ENCODE peak calls at places on chromosomes 11 and 22, in five cellular contexts. G is sigmoid colon, J is mammary epithelial cell, B is dorsolateral prefrontal cortex, O is body of pancreas. X is an unnamed sample.

GRCh38 chr11:119054418-119054817 is 2.6 kb downstream of the HYOU1 start:
- DNase-seq in J (no peak), G (no peak), B (no peak), O (no peak), X (no peak)

GRCh38 chr11:128757235-128757711 is 63.4 kb downstream of the FLI1 start:
- DNase-seq in O (no peak), J (peak), B (no peak), G (no peak), X (no peak)

GRCh38 chr22:21643533-21644357 is 1.6 kb downstream of the SDF2L1 start:
- DNase-seq in J (no peak), G (no peak), O (no peak), B (no peak), X (no peak)

GRCh38 chr22:17164392-17165024 is 5.4 kb upstream of the HDHD5 start:
- DNase-seq in B (no peak), J (no peak), G (no peak), O (no peak), X (no peak)

GRCh38 chr11:18721576-18722292 is 4.3 kb downstream of the IGSF22 start:
- DNase-seq in G (no peak), B (no peak), O (peak), J (peak), X (peak)

GRCh38 chr11:43747130-43747802 is 66.7 kb downstream of the HSD17B12 start:
- DNase-seq in J (no peak), G (no peak), B (no peak), O (no peak), X (no peak)

GRCh38 chr11:31397239-31397834 is 27.7 kb downstream of the DNAJC24 start:
- DNase-seq in G (no peak), O (no peak), B (no peak), J (peak), X (no peak)

GRCh38 chr11:13772223-13773046 is 104.0 kb downstream of the FAR1 start:
- DNase-seq in B (no peak), O (no peak), J (peak), G (no peak), X (peak)

GRCh38 chr11:65291613-65292012 is 23.1 kb upstream of the CDC42EP2 start:
- DNase-seq in B (peak), O (no peak), J (no peak), G (no peak), X (no peak)

GRCh38 chr22:50146440-50147228 is 23.9 kb upstream of the PANX2 start:
- DNase-seq in O (peak), G (peak), J (peak), B (peak), X (peak)

GRCh38 chr11:56909080-56909479 is 79.6 kb upstream of the OR5AK2 start:
- DNase-seq in O (no peak), G (no peak), J (no peak), B (no peak), X (no peak)

GRCh38 chr22:50192056-50192824 is 6.5 kb downstream of the TRABD start:
- DNase-seq in O (peak), J (peak), B (no peak), G (no peak), X (no peak)

GRCh38 chr11:64007629-64008282 is 21.5 kb downstream of the OTUB1 start:
- DNase-seq in O (peak), J (no peak), G (peak), B (peak), X (peak)

GRCh38 chr11:29627541-29627940 is 389.3 kb downstream of the KCNA4 start:
- DNase-seq in G (no peak), O (no peak), B (no peak), J (no peak), X (no peak)

GRCh38 chr11:29306527-29306926 is 710.3 kb downstream of the KCNA4 start:
- DNase-seq in O (no peak), G (no peak), B (no peak), J (peak), X (no peak)

GRCh38 chr11:40514124-40514523 is 945.3 kb downstream of the LRRC4C start:
- DNase-seq in B (no peak), G (no peak), O (no peak), J (peak), X (no peak)

GRCh38 chr11:15289718-15290117 is 175.0 kb downstream of the INSC start:
- DNase-seq in J (no peak), G (no peak), B (no peak), O (peak), X (peak)

GRCh38 chr11:28168718-28169117 is 60.5 kb downstream of the METTL15 start:
- DNase-seq in O (no peak), G (no peak), B (no peak), J (no peak), X (no peak)

GRCh38 chr11:126423154-126423553 is 67.7 kb downstream of the ST3GAL4 start:
- DNase-seq in J (no peak), B (no peak), G (no peak), O (no peak), X (no peak)

GRCh38 chr11:72848846-72849466 is 34.7 kb downstream of the ATG16L2 start:
- DNase-seq in O (no peak), G (no peak), J (peak), B (no peak), X (peak)

GRCh38 chr11:68038718-68039525 is at the start of gene TCIRG1:
- DNase-seq in G (peak), O (peak), J (peak), B (no peak), X (no peak)

GRCh38 chr11:129265125-129265788 is 73.1 kb upstream of the ARHGAP32 start:
- DNase-seq in G (no peak), B (no peak), O (no peak), J (no peak), X (no peak)

GRCh38 chr22:39457546-39458442 is 982 bp downstream of the MGAT3 start:
- DNase-seq in B (no peak), G (no peak), J (no peak), O (no peak), X (no peak)
- H3K4me3 ChIP-seq in B (peak), G (peak), J (no peak), O (no peak), X (peak)

DNA sequence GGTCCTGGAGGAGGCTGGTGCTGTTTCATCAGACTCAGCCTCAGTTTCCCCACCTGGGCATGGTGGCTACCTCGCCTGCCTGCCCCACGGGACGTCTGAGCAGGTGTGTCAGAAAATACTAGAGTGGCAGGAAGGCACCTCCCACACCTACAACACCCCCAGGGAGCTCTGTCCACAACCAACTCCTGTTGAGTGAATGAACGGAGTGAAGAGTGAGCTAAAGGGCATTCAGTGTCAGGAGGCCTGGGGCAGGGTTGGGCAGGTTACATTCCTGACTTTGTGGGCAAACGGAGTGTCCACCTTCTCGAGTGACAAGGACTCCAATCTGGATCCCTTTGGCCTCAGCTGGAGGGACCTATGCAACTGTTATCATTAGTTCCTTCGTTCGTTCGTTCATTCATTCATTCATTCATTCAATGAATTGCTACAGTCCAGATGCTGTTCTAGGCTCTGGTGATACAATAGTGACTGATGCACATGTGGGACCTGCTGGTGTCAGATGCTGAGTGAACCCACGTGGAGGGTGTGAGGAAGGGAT is 195.2 kb downstream of the CTTN start:
- DNase-seq in O (no peak), J (no peak), B (no peak), G (no peak), X (no peak)
- TF ChIP-seq CTCF in O (no peak), J (no peak), B (no peak), G (no peak), X (no peak)

GRCh38 chr11:109940816-109941215 is 152.4 kb upstream of the ZC3H12C start:
- DNase-seq in O (no peak), G (no peak), J (peak), B (no peak), X (no peak)

GRCh38 chr11:109945626-109946321 is 147.4 kb upstream of the ZC3H12C start:
- DNase-seq in O (no peak), J (no peak), B (no peak), G (no peak), X (no peak)

GRCh38 chr11:109946322-109946846 is 146.8 kb upstream of the ZC3H12C start:
- DNase-seq in G (peak), O (peak), B (peak), J (peak), X (peak)
- H3K27ac ChIP-seq in G (peak), O (peak), B (no peak), J (peak), X (no peak)

DNA sequence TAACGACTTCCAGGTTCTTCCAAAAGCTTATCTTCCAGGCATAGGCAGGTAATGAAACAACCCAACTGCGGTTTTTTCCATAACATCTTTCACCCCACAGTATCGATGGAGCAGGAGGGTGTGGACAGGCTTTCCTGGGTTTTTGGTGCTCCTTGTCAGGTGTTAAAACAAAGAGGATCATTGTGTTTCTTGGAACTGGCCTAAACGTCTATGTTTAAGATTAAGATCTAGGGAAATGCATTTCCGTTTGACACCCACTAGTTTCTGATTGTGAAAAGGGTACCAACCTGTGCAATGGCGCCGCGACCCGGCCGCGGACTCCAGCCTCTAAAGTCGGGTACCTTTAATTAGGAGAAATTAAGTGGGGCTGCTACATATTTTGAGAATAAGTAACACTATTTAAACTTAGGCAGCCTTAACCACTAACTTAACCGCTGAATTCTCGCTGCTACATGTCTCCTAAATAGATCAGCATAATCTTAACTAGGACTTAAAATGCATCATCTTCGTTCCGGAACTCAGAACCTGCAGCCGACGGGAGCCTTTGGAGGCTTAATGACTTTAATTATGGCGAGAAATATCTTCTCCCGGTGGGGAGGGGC is 31.5 kb downstream of the C22orf31 start:
- DNase-seq in B (no peak), G (no peak), O (no peak), J (peak), X (no peak)
- H3K4me3 ChIP-seq in B (peak), G (peak), O (no peak), J (peak), X (no peak)

GRCh38 chr11:86952933-86953637 is 2.1 kb downstream of the FZD4 start:
- DNase-seq in O (no peak), B (no peak), G (no peak), J (no peak), X (no peak)
- TF ChIP-seq CTCF in O (no peak), B (no peak), G (no peak), J (no peak), X (no peak)

DNA sequence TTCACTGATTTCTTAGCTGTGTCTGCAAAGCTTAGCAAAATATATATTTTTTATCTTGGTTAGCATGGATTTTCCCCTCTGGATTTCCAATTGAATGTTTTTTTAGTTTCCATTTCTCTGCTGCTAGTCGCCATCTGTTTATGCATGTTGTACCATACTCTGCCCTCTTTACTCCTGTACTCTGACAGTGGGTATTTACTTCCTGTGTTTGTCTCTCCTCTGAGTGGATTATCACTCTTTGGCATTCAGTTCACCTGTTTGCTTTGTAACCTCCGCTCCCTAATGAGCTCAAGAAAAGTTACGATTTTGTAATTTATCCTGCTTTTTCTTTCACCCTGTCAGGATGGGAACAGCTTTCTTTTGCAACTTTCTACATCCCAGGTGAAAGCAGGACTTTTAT is 59.1 kb downstream of the PDHX start:
- DNase-seq in G (no peak), O (no peak), J (no peak), B (no peak), X (no peak)
- H3K27ac ChIP-seq in G (no peak), O (no peak), J (peak), B (no peak), X (no peak)

X was measured in WERI-Rb-1.